ENCODE peak calls at places on chromosome 9, in six cellular contexts. W is natural killer cell treated with Interleukin-12 subunit alpha and Interleukin-12 subunit beta and Interleukin-15 and Interleukin-18, amount 100 ng/mL, for 72 hours; L is LHCN-M2; I is iPS DF 19.7; F is CD8-positive, alpha-beta memory T cell; S is activated T-cell treated with anti-CD3 and anti-CD28 coated beads, Interleukin-2, amount 50 U/mL, for 24 hours. T is an unnamed sample.
A peak's percentile ranks its signal among the peaks of the same experiment; 100 is the strongest.

GRCh38 chr9:77977210-77977611 is 54.4 kb downstream of the GNAQ start:
- DNase-seq in W (no peak), L (peak; percentile 85), I (peak; percentile 56), F (peak; percentile 59), S (peak; percentile 40), T (peak; percentile 67)

GRCh38 chr9:89640391-89640790 is 35.6 kb downstream of the GADD45G start:
- DNase-seq in W (no peak), L (no peak), I (no peak), F (no peak), S (no peak), T (no peak)

GRCh38 chr9:114893221-114893620 is 37.2 kb downstream of the TNFSF8 start:
- DNase-seq in W (no peak), L (no peak), I (no peak), F (no peak), S (no peak), T (no peak)

GRCh38 chr9:113446323-113446740 is 17.2 kb upstream of the RGS3 start:
- DNase-seq in W (no peak), L (peak; percentile 54), I (no peak), F (no peak), S (no peak), T (no peak)

GRCh38 chr9:36759141-36759540 is 186.4 kb downstream of the MELK start:
- DNase-seq in W (no peak), L (no peak), I (no peak), F (no peak), S (no peak), T (no peak)

GRCh38 chr9:13728121-13728520 is 448.6 kb upstream of the MPDZ start:
- DNase-seq in W (no peak), L (peak; percentile 49), I (no peak), F (no peak), S (no peak), T (no peak)

GRCh38 chr9:99375481-99375880 is 153.4 kb downstream of the SEC61B start:
- DNase-seq in W (no peak), L (no peak), I (no peak), F (no peak), S (no peak), T (no peak)

GRCh38 chr9:69971643-69972449 is 71.8 kb upstream of the MAMDC2 start:
- DNase-seq in W (no peak), L (peak; percentile 70), I (peak; percentile 54), F (peak; percentile 47), S (peak; percentile 63), T (no peak)

GRCh38 chr9:99365233-99365980 is 143.3 kb downstream of the SEC61B start:
- DNase-seq in W (no peak), L (peak; percentile 39), I (no peak), F (no peak), S (no peak), T (no peak)

GRCh38 chr9:76852026-76852425 is 53.9 kb downstream of the PRUNE2 start:
- DNase-seq in W (no peak), L (no peak), I (no peak), F (no peak), S (no peak), T (no peak)

GRCh38 chr9:17018001-17018491 is 116.8 kb upstream of the CNTLN start:
- DNase-seq in W (no peak), L (peak; percentile 99), I (no peak), F (no peak), S (no peak), T (no peak)

GRCh38 chr9:137365056-137365455 is 57.9 kb downstream of the EXD3 start:
- DNase-seq in W (no peak), L (no peak), I (no peak), F (peak; percentile 34), S (no peak), T (no peak)

GRCh38 chr9:123218831-123219230 is 49.6 kb downstream of the STRBP start:
- DNase-seq in W (no peak), L (no peak), I (no peak), F (no peak), S (no peak), T (no peak)

GRCh38 chr9:132141364-132141947 is 20.4 kb upstream of the NTNG2 start:
- DNase-seq in W (no peak), L (peak; percentile 34), I (no peak), F (no peak), S (no peak), T (no peak)

GRCh38 chr9:70406446-70406862 is 8.0 kb downstream of the KLF9 start:
- DNase-seq in W (peak; percentile 72), L (peak; percentile 81), I (no peak), F (no peak), S (peak; percentile 46), T (no peak)

T was measured in smooth muscle cell of the brain vasculature.